ENCODE peak calls at places on chromosomes 2 and 18, in ten cellular contexts. A, R, B, O, Y, H, F, L, W and U are unnamed samples.

GRCh38 chr18:48829443-48830149 is 121.2 kb downstream of the SMAD7 start:
- DNase-seq in A (no peak), R (no peak), B (no peak), O (no peak), Y (peak; percentile 19), H (peak; percentile 75), F (no peak), L (no peak), W (peak; percentile 33), U (no peak)

GRCh38 chr2:66024396-66024795 is 410.5 kb upstream of the MEIS1 start:
- DNase-seq in A (no peak), R (no peak), B (no peak), O (no peak), Y (no peak), H (no peak), F (no peak), L (no peak), W (no peak), U (no peak)

GRCh38 chr2:178291703-178292102 is 97.4 kb downstream of the OSBPL6 start:
- DNase-seq in A (no peak), R (no peak), B (no peak), O (no peak), Y (no peak), H (no peak), F (no peak), L (no peak), W (no peak), U (no peak)

GRCh38 chr2:223735659-223736244 is 101.6 kb downstream of the AP1S3 start:
- DNase-seq in A (no peak), R (peak; percentile 70), B (no peak), O (peak; percentile 24), Y (no peak), H (peak; percentile 27), F (no peak), L (peak; percentile 88), W (no peak), U (no peak)

GRCh38 chr2:68248806-68249205 is 3.5 kb downstream of the PPP3R1 start:
- DNase-seq in A (no peak), R (no peak), B (no peak), O (no peak), Y (no peak), H (no peak), F (no peak), L (no peak), W (no peak), U (no peak)

GRCh38 chr2:71990826-71991225 is 156.8 kb downstream of the CYP26B1 start:
- DNase-seq in A (no peak), R (no peak), B (no peak), O (no peak), Y (no peak), H (no peak), F (no peak), L (no peak), W (no peak), U (no peak)

GRCh38 chr2:174334278-174334715 is 457 bp upstream of the SP9 start:
- DNase-seq in A (no peak), R (peak; percentile 46), B (no peak), O (peak; percentile 74), Y (no peak), H (no peak), F (no peak), L (no peak), W (no peak), U (no peak)

GRCh38 chr2:135819211-135819610 is 17.8 kb downstream of the LCT start:
- DNase-seq in A (no peak), R (no peak), B (no peak), O (no peak), Y (no peak), H (no peak), F (no peak), L (no peak), W (no peak), U (no peak)

DNA sequence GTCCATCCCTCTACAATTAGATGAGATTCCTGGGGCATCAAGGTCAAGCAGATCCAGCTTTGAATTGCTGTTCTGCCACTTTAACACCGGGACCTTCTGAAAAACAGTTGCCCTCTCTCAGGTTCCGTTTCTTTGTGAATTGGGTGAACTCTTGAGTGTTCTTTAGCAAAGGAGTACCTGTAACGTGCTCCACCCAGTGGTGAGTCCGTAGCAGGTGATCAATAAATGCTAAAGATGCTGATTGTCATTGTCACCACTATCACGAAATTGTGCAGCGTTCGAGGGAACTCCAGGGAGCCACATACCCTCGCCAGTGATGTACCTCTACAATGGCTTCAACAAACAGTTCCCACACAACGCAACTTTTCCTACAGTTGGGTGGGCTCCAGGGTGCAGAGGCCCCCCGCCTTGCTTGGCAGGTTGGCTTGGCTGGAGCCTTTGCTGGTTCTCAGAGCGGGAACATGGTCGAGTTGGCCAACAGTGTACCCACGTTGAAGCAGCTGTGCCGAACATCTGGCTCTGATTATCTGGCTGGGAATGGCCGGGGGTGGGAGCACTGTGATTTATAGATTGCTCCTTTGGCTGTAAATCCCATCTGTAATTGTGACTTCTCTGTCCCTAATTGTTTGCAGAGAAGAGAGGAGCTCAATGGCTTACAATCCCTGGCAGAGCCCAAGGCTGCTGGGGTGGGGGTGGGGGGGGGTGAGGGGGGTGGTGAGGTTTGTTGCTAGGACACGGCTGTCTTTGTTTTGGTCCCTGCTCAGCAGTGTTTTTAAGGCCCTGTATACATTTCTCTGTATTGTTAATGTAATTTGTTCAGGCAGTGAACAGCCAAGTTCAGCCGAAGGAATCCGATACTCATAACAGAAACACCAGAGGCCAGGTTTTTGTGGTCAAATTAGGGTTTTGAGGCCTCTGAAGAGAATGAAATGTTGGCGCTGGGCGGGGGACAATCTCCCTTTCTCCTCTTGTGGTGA is 82.2 kb downstream of the TCF7L1 start:
- DNase-seq in A (no peak), R (peak; percentile 80), B (no peak), O (peak; percentile 93), Y (peak; percentile 41), H (no peak), F (no peak), L (peak; percentile 55), W (peak; percentile 51), U (no peak)
- TF ChIP-seq CTCF in A (no peak), R (no peak), B (no peak), O (no peak), Y (no peak), H (peak; percentile 12), F (no peak), L (peak; percentile 40), W (no peak), U (peak; percentile 43)

DNA sequence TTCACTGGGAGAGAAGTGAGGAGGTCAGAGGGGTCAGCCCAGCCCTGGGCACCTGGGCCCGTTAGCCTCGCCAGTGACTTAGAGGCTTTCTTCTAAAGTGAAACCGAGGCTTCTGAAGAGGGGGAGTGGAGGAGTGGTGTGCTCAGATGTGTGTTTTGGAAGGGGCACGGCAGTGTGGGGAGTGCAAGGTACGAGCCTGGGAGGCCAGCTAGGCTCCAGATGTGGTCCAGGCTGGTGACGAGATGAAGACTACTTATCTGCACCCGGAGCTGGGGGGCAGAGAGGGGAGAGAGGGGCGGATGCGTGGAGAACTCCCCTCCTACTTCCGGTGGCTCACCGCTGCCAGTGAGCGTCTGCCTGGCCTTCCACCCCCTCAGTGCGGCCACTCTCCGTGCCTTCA is 371.3 kb upstream of the HS6ST1 start:
- DNase-seq in A (no peak), R (no peak), B (no peak), O (no peak), Y (no peak), H (peak; percentile 79), F (no peak), L (no peak), W (no peak), U (no peak)
- TF ChIP-seq CTCF in A (no peak), R (no peak), B (no peak), O (no peak), Y (no peak), H (no peak), F (no peak), L (no peak), W (no peak), U (no peak)

GRCh38 chr2:127589358-127589757 is 53.9 kb downstream of the MYO7B start:
- DNase-seq in A (no peak), R (no peak), B (no peak), O (no peak), Y (no peak), H (peak; percentile 65), F (no peak), L (no peak), W (no peak), U (no peak)

GRCh38 chr2:127590386-127591190 is 55.1 kb downstream of the MYO7B start:
- DNase-seq in A (no peak), R (no peak), B (no peak), O (no peak), Y (no peak), H (peak; percentile 62), F (no peak), L (no peak), W (no peak), U (no peak)

GRCh38 chr2:127592761-127593227 is 53.2 kb upstream of the GPR17 start:
- DNase-seq in A (no peak), R (no peak), B (no peak), O (no peak), Y (no peak), H (peak; percentile 83), F (no peak), L (no peak), W (no peak), U (no peak)

GRCh38 chr2:127589876-127590275 is 54.4 kb downstream of the MYO7B start:
- DNase-seq in A (no peak), R (no peak), B (no peak), O (no peak), Y (no peak), H (peak; percentile 59), F (no peak), L (no peak), W (no peak), U (no peak)

GRCh38 chr2:127591221-127591923 is 54.6 kb upstream of the GPR17 start:
- DNase-seq in A (peak; percentile 53), R (no peak), B (peak; percentile 64), O (no peak), Y (peak; percentile 68), H (peak; percentile 85), F (peak; percentile 83), L (peak; percentile 24), W (peak; percentile 75), U (peak; percentile 59)
- TF ChIP-seq CTCF in A (peak; percentile 66), R (peak; percentile 99), B (peak; percentile 98), O (peak; percentile 94), Y (peak; percentile 96), H (peak; percentile 86), F (peak; percentile 68), L (peak; percentile 92), W (peak; percentile 82), U (peak; percentile 89)

GRCh38 chr18:22233271-22233670 is 63.9 kb downstream of the GATA6 start:
- DNase-seq in A (no peak), R (no peak), B (no peak), O (no peak), Y (no peak), H (no peak), F (no peak), L (no peak), W (no peak), U (no peak)

GRCh38 chr18:22241806-22242440 is 72.5 kb downstream of the GATA6 start:
- DNase-seq in A (no peak), R (no peak), B (no peak), O (no peak), Y (no peak), H (no peak), F (no peak), L (no peak), W (no peak), U (no peak)

GRCh38 chr18:22238036-22238435 is 68.6 kb downstream of the GATA6 start:
- DNase-seq in A (peak; percentile 3), R (no peak), B (no peak), O (no peak), Y (no peak), H (no peak), F (no peak), L (no peak), W (no peak), U (no peak)

GRCh38 chr18:22243513-22243912 is 74.1 kb downstream of the GATA6 start:
- DNase-seq in A (no peak), R (no peak), B (no peak), O (no peak), Y (no peak), H (no peak), F (no peak), L (no peak), W (no peak), U (no peak)

GRCh38 chr18:22238681-22239080 is 69.3 kb downstream of the GATA6 start:
- DNase-seq in A (no peak), R (no peak), B (no peak), O (no peak), Y (no peak), H (no peak), F (no peak), L (no peak), W (no peak), U (no peak)
- TF ChIP-seq CTCF in A (no peak), R (no peak), B (no peak), O (no peak), Y (no peak), H (no peak), F (no peak), L (no peak), W (no peak), U (no peak)